ENCODE peak calls at places on chromosomes 5 and 9, in nine cellular contexts. One of them, this sample, is unnamed.
A peak's percentile ranks its signal among the peaks of the same experiment; 100 is the strongest.

GRCh38 chr5:92504346-92504745 is 1076.7 kb downstream of the NR2F1-AS1 start:
- DNase-seq in mammary epithelial cell: peak; percentile 38
- DNase-seq in hepatocyte: no peak
- DNase-seq in GM06990: no peak
- DNase-seq in fibroblast of mammary gland: no peak
- DNase-seq in activated CD8-positive, alpha-beta T cell treated with anti-CD3 and anti-CD28 coated beads for 36 hours: no peak
- DNase-seq in cardiac muscle cell: no peak
- DNase-seq in RWPE2: no peak
- DNase-seq in fibroblast of pulmonary artery: peak; percentile 5
- DNase-seq in this sample: no peak

GRCh38 chr5:15585128-15585527 is 85.1 kb downstream of the FBXL7 start:
- DNase-seq in fibroblast of pulmonary artery: no peak
- DNase-seq in fibroblast of mammary gland: no peak
- DNase-seq in cardiac muscle cell: no peak
- DNase-seq in GM06990: no peak
- DNase-seq in activated CD8-positive, alpha-beta T cell treated with anti-CD3 and anti-CD28 coated beads for 36 hours: no peak
- DNase-seq in hepatocyte: no peak
- DNase-seq in RWPE2: no peak
- DNase-seq in mammary epithelial cell: no peak
- DNase-seq in this sample: no peak

GRCh38 chr5:72394688-72395087 is 74.5 kb downstream of the PTCD2 start:
- DNase-seq in mammary epithelial cell: no peak
- DNase-seq in fibroblast of mammary gland: peak; percentile 42
- DNase-seq in cardiac muscle cell: no peak
- DNase-seq in RWPE2: no peak
- DNase-seq in activated CD8-positive, alpha-beta T cell treated with anti-CD3 and anti-CD28 coated beads for 36 hours: no peak
- DNase-seq in fibroblast of pulmonary artery: peak; percentile 50
- DNase-seq in GM06990: no peak
- DNase-seq in hepatocyte: peak; percentile 26
- DNase-seq in this sample: peak; percentile 49

GRCh38 chr9:137052998-137053943 is 590 bp downstream of the ENTPD2 start:
- DNase-seq in fibroblast of pulmonary artery: no peak
- DNase-seq in hepatocyte: no peak
- DNase-seq in GM06990: no peak
- DNase-seq in fibroblast of mammary gland: no peak
- DNase-seq in RWPE2: no peak
- DNase-seq in mammary epithelial cell: no peak
- DNase-seq in cardiac muscle cell: no peak
- DNase-seq in activated CD8-positive, alpha-beta T cell treated with anti-CD3 and anti-CD28 coated beads for 36 hours: no peak
- DNase-seq in this sample: no peak

GRCh38 chr9:16138961-16139441 is 586.2 kb downstream of the CCDC171 start:
- DNase-seq in fibroblast of pulmonary artery: peak; percentile 87
- DNase-seq in activated CD8-positive, alpha-beta T cell treated with anti-CD3 and anti-CD28 coated beads for 36 hours: no peak
- DNase-seq in fibroblast of mammary gland: peak; percentile 96
- DNase-seq in hepatocyte: no peak
- DNase-seq in cardiac muscle cell: no peak
- DNase-seq in RWPE2: no peak
- DNase-seq in GM06990: no peak
- DNase-seq in mammary epithelial cell: no peak
- DNase-seq in this sample: no peak

GRCh38 chr9:112754578-112754977 is 4.0 kb downstream of the SNX30 start:
- DNase-seq in hepatocyte: no peak
- DNase-seq in fibroblast of mammary gland: peak; percentile 52
- DNase-seq in mammary epithelial cell: peak; percentile 81
- DNase-seq in fibroblast of pulmonary artery: peak; percentile 65
- DNase-seq in cardiac muscle cell: no peak
- DNase-seq in activated CD8-positive, alpha-beta T cell treated with anti-CD3 and anti-CD28 coated beads for 36 hours: peak; percentile 79
- DNase-seq in GM06990: no peak
- DNase-seq in RWPE2: no peak
- DNase-seq in this sample: peak; percentile 35

GRCh38 chr5:112310746-112311145 is 108.3 kb downstream of the EPB41L4A start:
- DNase-seq in hepatocyte: no peak
- DNase-seq in fibroblast of pulmonary artery: no peak
- DNase-seq in fibroblast of mammary gland: no peak
- DNase-seq in GM06990: no peak
- DNase-seq in mammary epithelial cell: no peak
- DNase-seq in RWPE2: no peak
- DNase-seq in cardiac muscle cell: no peak
- DNase-seq in activated CD8-positive, alpha-beta T cell treated with anti-CD3 and anti-CD28 coated beads for 36 hours: no peak
- DNase-seq in this sample: no peak

GRCh38 chr5:157459715-157460599 is at the start of gene NIPAL4:
- DNase-seq in activated CD8-positive, alpha-beta T cell treated with anti-CD3 and anti-CD28 coated beads for 36 hours: peak; percentile 53
- DNase-seq in fibroblast of pulmonary artery: no peak
- DNase-seq in cardiac muscle cell: peak; percentile 38
- DNase-seq in fibroblast of mammary gland: no peak
- DNase-seq in GM06990: peak; percentile 33
- DNase-seq in RWPE2: peak; percentile 56
- DNase-seq in hepatocyte: peak; percentile 48
- DNase-seq in mammary epithelial cell: peak; percentile 14
- DNase-seq in this sample: peak; percentile 50

GRCh38 chr9:28234899-28235277 is 661.6 kb upstream of the C9orf72 start:
- DNase-seq in fibroblast of mammary gland: peak; percentile 54
- DNase-seq in mammary epithelial cell: peak; percentile 97
- DNase-seq in activated CD8-positive, alpha-beta T cell treated with anti-CD3 and anti-CD28 coated beads for 36 hours: no peak
- DNase-seq in RWPE2: peak; percentile 83
- DNase-seq in GM06990: no peak
- DNase-seq in fibroblast of pulmonary artery: peak; percentile 32
- DNase-seq in cardiac muscle cell: no peak
- DNase-seq in hepatocyte: peak; percentile 9
- DNase-seq in this sample: no peak

GRCh38 chr9:85263288-85263687 is 478.5 kb downstream of the AGTPBP1 start:
- DNase-seq in hepatocyte: no peak
- DNase-seq in activated CD8-positive, alpha-beta T cell treated with anti-CD3 and anti-CD28 coated beads for 36 hours: no peak
- DNase-seq in GM06990: no peak
- DNase-seq in fibroblast of pulmonary artery: no peak
- DNase-seq in mammary epithelial cell: no peak
- DNase-seq in RWPE2: no peak
- DNase-seq in cardiac muscle cell: no peak
- DNase-seq in fibroblast of mammary gland: no peak
- DNase-seq in this sample: no peak
- TF ChIP-seq CTCF in hepatocyte: no peak
- TF ChIP-seq CTCF in activated CD8-positive, alpha-beta T cell treated with anti-CD3 and anti-CD28 coated beads for 36 hours: no peak
- TF ChIP-seq CTCF in GM06990: no peak
- TF ChIP-seq CTCF in fibroblast of pulmonary artery: no peak
- TF ChIP-seq CTCF in mammary epithelial cell: no peak
- TF ChIP-seq CTCF in RWPE2: no peak
- TF ChIP-seq CTCF in cardiac muscle cell: no peak
- TF ChIP-seq CTCF in fibroblast of mammary gland: no peak
- TF ChIP-seq CTCF in this sample: no peak

GRCh38 chr9:5321058-5321457 is 16.5 kb upstream of the RLN2 start:
- DNase-seq in hepatocyte: no peak
- DNase-seq in activated CD8-positive, alpha-beta T cell treated with anti-CD3 and anti-CD28 coated beads for 36 hours: no peak
- DNase-seq in fibroblast of mammary gland: no peak
- DNase-seq in fibroblast of pulmonary artery: peak; percentile 1
- DNase-seq in GM06990: no peak
- DNase-seq in RWPE2: no peak
- DNase-seq in cardiac muscle cell: no peak
- DNase-seq in mammary epithelial cell: peak; percentile 3
- DNase-seq in this sample: peak; percentile 14
- TF ChIP-seq CTCF in hepatocyte: no peak
- TF ChIP-seq CTCF in activated CD8-positive, alpha-beta T cell treated with anti-CD3 and anti-CD28 coated beads for 36 hours: no peak
- TF ChIP-seq CTCF in fibroblast of mammary gland: peak; percentile 14
- TF ChIP-seq CTCF in fibroblast of pulmonary artery: peak; percentile 11
- TF ChIP-seq CTCF in GM06990: peak; percentile 5
- TF ChIP-seq CTCF in RWPE2: peak; percentile 4
- TF ChIP-seq CTCF in cardiac muscle cell: peak; percentile 6
- TF ChIP-seq CTCF in mammary epithelial cell: peak; percentile 21
- TF ChIP-seq CTCF in this sample: peak; percentile 8

GRCh38 chr9:101536938-101537337 is 3.3 kb downstream of the RNF20 start:
- DNase-seq in mammary epithelial cell: peak; percentile 20
- DNase-seq in hepatocyte: peak; percentile 39
- DNase-seq in fibroblast of pulmonary artery: peak; percentile 61
- DNase-seq in fibroblast of mammary gland: peak; percentile 47
- DNase-seq in RWPE2: no peak
- DNase-seq in GM06990: no peak
- DNase-seq in activated CD8-positive, alpha-beta T cell treated with anti-CD3 and anti-CD28 coated beads for 36 hours: peak; percentile 47
- DNase-seq in cardiac muscle cell: peak; percentile 64
- DNase-seq in this sample: no peak

GRCh38 chr9:101528015-101528414 is 5.6 kb upstream of the RNF20 start:
- DNase-seq in hepatocyte: no peak
- DNase-seq in mammary epithelial cell: no peak
- DNase-seq in activated CD8-positive, alpha-beta T cell treated with anti-CD3 and anti-CD28 coated beads for 36 hours: no peak
- DNase-seq in GM06990: no peak
- DNase-seq in cardiac muscle cell: no peak
- DNase-seq in RWPE2: no peak
- DNase-seq in fibroblast of mammary gland: no peak
- DNase-seq in fibroblast of pulmonary artery: no peak
- DNase-seq in this sample: no peak

GRCh38 chr9:101530076-101530711 is 3.5 kb upstream of the RNF20 start:
- DNase-seq in mammary epithelial cell: peak; percentile 57
- DNase-seq in GM06990: peak; percentile 10
- DNase-seq in fibroblast of mammary gland: peak; percentile 83
- DNase-seq in RWPE2: no peak
- DNase-seq in cardiac muscle cell: peak; percentile 78
- DNase-seq in hepatocyte: peak; percentile 85
- DNase-seq in fibroblast of pulmonary artery: peak; percentile 85
- DNase-seq in activated CD8-positive, alpha-beta T cell treated with anti-CD3 and anti-CD28 coated beads for 36 hours: peak; percentile 80
- DNase-seq in this sample: peak; percentile 61

GRCh38 chr9:101536351-101536750 is 2.7 kb downstream of the RNF20 start:
- DNase-seq in fibroblast of mammary gland: peak; percentile 52
- DNase-seq in hepatocyte: no peak
- DNase-seq in GM06990: no peak
- DNase-seq in mammary epithelial cell: peak; percentile 46
- DNase-seq in RWPE2: no peak
- DNase-seq in cardiac muscle cell: no peak
- DNase-seq in activated CD8-positive, alpha-beta T cell treated with anti-CD3 and anti-CD28 coated beads for 36 hours: no peak
- DNase-seq in fibroblast of pulmonary artery: peak; percentile 27
- DNase-seq in this sample: no peak

DNA sequence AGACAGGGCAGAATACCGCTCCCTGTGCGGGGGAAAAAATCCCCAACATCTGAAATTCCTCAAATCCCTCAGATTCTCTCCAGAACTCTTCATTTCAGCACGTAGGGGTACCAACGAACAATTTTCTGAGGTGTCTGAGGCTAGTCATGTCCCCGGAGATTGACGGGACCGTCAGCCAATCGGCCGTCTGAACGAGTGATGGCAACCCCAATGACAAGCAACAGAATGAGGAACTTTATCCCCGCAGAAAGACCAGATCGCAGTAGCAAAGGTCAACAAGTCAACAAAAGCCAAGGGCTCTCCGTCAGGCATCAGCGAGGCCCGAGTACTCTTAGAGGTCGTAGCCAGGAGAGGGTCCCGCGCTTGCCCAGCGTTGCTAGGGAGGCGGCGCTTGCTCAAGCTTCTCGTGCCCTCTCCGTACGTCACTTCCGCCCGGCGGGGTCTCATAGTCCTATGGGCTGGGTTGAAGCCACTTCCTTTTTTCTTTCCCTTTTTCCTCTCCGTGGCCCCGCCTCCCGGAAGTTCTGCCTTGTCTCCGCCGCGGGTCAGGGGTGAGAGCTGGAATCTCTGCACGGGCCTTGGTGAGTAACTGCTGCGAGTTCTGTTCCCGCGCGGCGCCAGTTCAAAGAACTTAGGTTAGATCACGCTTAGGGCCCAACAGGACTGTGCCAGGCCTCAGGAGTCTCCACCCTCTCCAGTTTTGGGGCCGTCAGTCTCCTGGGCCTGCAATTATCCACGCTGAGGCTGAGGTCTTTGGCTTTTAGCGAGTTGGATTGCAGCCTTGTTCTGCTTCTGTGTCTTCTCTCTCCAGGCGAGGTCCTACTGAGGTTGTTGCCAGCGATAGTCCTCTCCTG is at the start of gene RNF20:
- DNase-seq in RWPE2: peak; percentile 100
- DNase-seq in activated CD8-positive, alpha-beta T cell treated with anti-CD3 and anti-CD28 coated beads for 36 hours: peak; percentile 100
- DNase-seq in hepatocyte: peak; percentile 99
- DNase-seq in cardiac muscle cell: peak; percentile 100
- DNase-seq in mammary epithelial cell: peak; percentile 99
- DNase-seq in GM06990: peak; percentile 96
- DNase-seq in fibroblast of mammary gland: peak; percentile 98
- DNase-seq in fibroblast of pulmonary artery: peak; percentile 99
- DNase-seq in this sample: peak; percentile 90
- TF ChIP-seq CTCF in RWPE2: no peak
- TF ChIP-seq CTCF in activated CD8-positive, alpha-beta T cell treated with anti-CD3 and anti-CD28 coated beads for 36 hours: no peak
- TF ChIP-seq CTCF in hepatocyte: no peak
- TF ChIP-seq CTCF in cardiac muscle cell: no peak
- TF ChIP-seq CTCF in mammary epithelial cell: no peak
- TF ChIP-seq CTCF in GM06990: no peak
- TF ChIP-seq CTCF in fibroblast of mammary gland: no peak
- TF ChIP-seq CTCF in fibroblast of pulmonary artery: no peak
- TF ChIP-seq CTCF in this sample: no peak

GRCh38 chr5:114790403-114790792 is 379.3 kb downstream of the TRIM36 start:
- DNase-seq in activated CD8-positive, alpha-beta T cell treated with anti-CD3 and anti-CD28 coated beads for 36 hours: no peak
- DNase-seq in fibroblast of mammary gland: no peak
- DNase-seq in RWPE2: no peak
- DNase-seq in hepatocyte: no peak
- DNase-seq in fibroblast of pulmonary artery: no peak
- DNase-seq in cardiac muscle cell: no peak
- DNase-seq in GM06990: no peak
- DNase-seq in mammary epithelial cell: no peak
- DNase-seq in this sample: no peak

DNA sequence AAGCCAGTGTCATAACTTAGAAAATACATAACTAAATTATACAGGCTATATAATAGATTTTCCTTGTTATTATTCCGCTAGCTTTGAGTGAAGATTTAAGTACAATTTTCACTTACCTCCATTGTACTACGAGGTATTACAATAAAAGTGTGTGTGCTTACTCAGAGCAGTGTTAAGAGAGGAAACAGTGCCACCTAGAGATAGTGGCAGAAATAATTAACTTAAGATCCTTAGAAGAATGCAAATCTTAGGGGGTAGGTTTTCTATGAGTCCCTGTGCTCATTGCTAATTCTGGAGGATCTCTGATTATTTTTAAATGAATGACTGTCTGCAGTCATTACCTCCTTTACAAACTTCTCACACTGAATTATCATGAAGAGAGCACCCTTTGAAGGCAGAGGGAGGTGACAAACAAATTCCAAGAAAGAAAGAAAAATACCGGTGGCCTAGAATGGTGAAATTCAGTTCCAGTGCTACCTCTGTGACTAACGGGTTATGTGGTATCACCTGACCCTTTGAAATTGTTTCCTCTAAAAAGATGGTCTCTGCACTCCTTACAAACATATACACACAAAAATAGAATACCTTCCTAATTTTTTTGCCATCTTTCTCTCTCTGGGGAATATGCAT is 379.8 kb downstream of the TRIM36 start:
- DNase-seq in hepatocyte: peak; percentile 67
- DNase-seq in GM06990: no peak
- DNase-seq in fibroblast of mammary gland: peak; percentile 32
- DNase-seq in cardiac muscle cell: peak; percentile 62
- DNase-seq in RWPE2: no peak
- DNase-seq in mammary epithelial cell: peak; percentile 9
- DNase-seq in fibroblast of pulmonary artery: peak; percentile 7
- DNase-seq in activated CD8-positive, alpha-beta T cell treated with anti-CD3 and anti-CD28 coated beads for 36 hours: no peak
- DNase-seq in this sample: peak; percentile 37
- TF ChIP-seq CTCF in hepatocyte: peak; percentile 74
- TF ChIP-seq CTCF in GM06990: peak; percentile 45
- TF ChIP-seq CTCF in fibroblast of mammary gland: peak; percentile 39
- TF ChIP-seq CTCF in cardiac muscle cell: no peak
- TF ChIP-seq CTCF in RWPE2: peak; percentile 84
- TF ChIP-seq CTCF in mammary epithelial cell: peak; percentile 57
- TF ChIP-seq CTCF in fibroblast of pulmonary artery: no peak
- TF ChIP-seq CTCF in activated CD8-positive, alpha-beta T cell treated with anti-CD3 and anti-CD28 coated beads for 36 hours: no peak
- TF ChIP-seq CTCF in this sample: peak; percentile 44

DNA sequence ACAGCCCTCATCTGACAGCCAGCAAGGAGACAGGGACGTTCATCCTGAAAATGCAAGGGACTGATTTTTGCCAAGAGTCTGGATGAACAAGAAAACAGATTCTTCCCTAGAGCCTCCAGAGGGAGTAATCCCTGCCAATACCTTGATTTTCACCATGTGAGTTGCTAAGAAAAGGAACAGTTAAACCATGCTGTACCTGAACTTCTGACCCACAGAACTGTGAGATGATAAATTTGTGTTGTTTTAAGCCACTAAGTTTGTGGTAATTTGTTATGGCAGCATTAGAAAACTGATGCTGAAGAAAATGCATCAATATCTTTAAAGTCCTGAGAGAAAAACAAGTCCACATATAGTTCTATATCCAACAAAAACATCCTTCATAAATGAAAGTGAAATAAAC is 153.9 kb upstream of the ADAMTSL1 start:
- DNase-seq in activated CD8-positive, alpha-beta T cell treated with anti-CD3 and anti-CD28 coated beads for 36 hours: no peak
- DNase-seq in RWPE2: no peak
- DNase-seq in mammary epithelial cell: no peak
- DNase-seq in hepatocyte: no peak
- DNase-seq in cardiac muscle cell: no peak
- DNase-seq in fibroblast of mammary gland: peak; percentile 28
- DNase-seq in GM06990: no peak
- DNase-seq in fibroblast of pulmonary artery: peak; percentile 25
- DNase-seq in this sample: no peak
- TF ChIP-seq CTCF in activated CD8-positive, alpha-beta T cell treated with anti-CD3 and anti-CD28 coated beads for 36 hours: no peak
- TF ChIP-seq CTCF in RWPE2: no peak
- TF ChIP-seq CTCF in mammary epithelial cell: no peak
- TF ChIP-seq CTCF in hepatocyte: no peak
- TF ChIP-seq CTCF in cardiac muscle cell: peak; percentile 20
- TF ChIP-seq CTCF in fibroblast of mammary gland: peak; percentile 25
- TF ChIP-seq CTCF in GM06990: no peak
- TF ChIP-seq CTCF in fibroblast of pulmonary artery: peak; percentile 19
- TF ChIP-seq CTCF in this sample: no peak

This sample was measured in GM13977.